ENCODE peak calls at places on chromosomes 3 and 15, in nine cellular contexts. D is aorta, W is PC-3, S is breast epithelium, R is DND-41, L is transverse colon, G is cardiac muscle cell, O is colonic mucosa, Z is mesenchymal stem cell. Y is an unnamed sample.
A peak's percentile ranks its signal among the peaks of the same experiment; 100 is the strongest.

GRCh38 chr15:59647085-59647484 is 10.2 kb downstream of the GTF2A2 start:
- DNase-seq in L (no peak), S (no peak), Z (no peak), O (no peak), G (no peak), W (no peak), R (no peak), D (no peak), Y (no peak)

GRCh38 chr3:111924283-111924682 is 54.5 kb upstream of the ABHD10 start:
- DNase-seq in D (peak; percentile 81), R (no peak), G (no peak), L (peak; percentile 39), S (peak; percentile 77), Z (no peak), W (peak; percentile 73), O (peak; percentile 39), Y (peak; percentile 85)

GRCh38 chr15:99437315-99438221 is 128.2 kb upstream of the MEF2A start:
- DNase-seq in L (no peak), G (no peak), O (peak; percentile 18), W (no peak), Z (no peak), R (no peak), D (peak; percentile 47), S (peak; percentile 16), Y (no peak)

GRCh38 chr3:6857510-6857909 is 3.4 kb upstream of the GRM7 start:
- DNase-seq in G (no peak), Z (no peak), D (no peak), R (no peak), S (no peak), W (no peak), O (no peak), L (no peak), Y (no peak)

GRCh38 chr15:72758195-72758594 is 25.4 kb downstream of the ADPGK start:
- DNase-seq in O (no peak), Z (peak; percentile 97), L (no peak), R (no peak), D (no peak), W (peak; percentile 19), S (no peak), G (no peak), Y (no peak)

GRCh38 chr15:48462688-48463087 is 131.5 kb downstream of the DUT start:
- DNase-seq in Z (peak; percentile 66), W (peak; percentile 11), R (no peak), D (no peak), G (no peak), S (no peak), O (no peak), L (no peak), Y (no peak)

GRCh38 chr15:52097176-52097575 is 15.4 kb downstream of the BCL2L10 start:
- DNase-seq in G (no peak), D (no peak), L (no peak), O (no peak), W (no peak), R (no peak), S (no peak), Z (peak; percentile 43), Y (no peak)

GRCh38 chr3:66499881-66500574 is 794 bp downstream of the LRIG1 start:
- DNase-seq in G (peak; percentile 58), R (no peak), S (no peak), D (peak; percentile 63), Z (peak; percentile 28), L (peak; percentile 38), W (no peak), O (peak; percentile 54), Y (peak; percentile 84)

GRCh38 chr3:137105277-137105977 is 147.6 kb downstream of the IL20RB start:
- DNase-seq in R (peak; percentile 30), G (peak; percentile 84), W (peak; percentile 75), D (no peak), O (no peak), S (no peak), L (no peak), Z (peak; percentile 62), Y (no peak)

GRCh38 chr3:175240928-175241327 is 381.8 kb downstream of the NAALADL2 start:
- DNase-seq in L (no peak), W (no peak), G (no peak), S (no peak), O (no peak), R (no peak), D (no peak), Z (no peak), Y (no peak)

GRCh38 chr15:40847225-40847961 is 3.5 kb downstream of the SPINT1 start:
- DNase-seq in G (peak; percentile 76), D (peak; percentile 85), R (peak; percentile 59), S (peak; percentile 82), O (peak; percentile 97), L (peak; percentile 92), W (peak; percentile 85), Z (peak; percentile 63), Y (peak; percentile 86)

GRCh38 chr15:80978685-80979084 is 10.9 kb downstream of the MESD start:
- DNase-seq in G (no peak), W (peak; percentile 51), O (no peak), L (no peak), S (no peak), R (no peak), D (no peak), Z (no peak), Y (no peak)

GRCh38 chr15:37720267-37720666 is 214.2 kb upstream of the TMCO5A start:
- DNase-seq in W (no peak), D (no peak), Z (no peak), S (no peak), R (no peak), G (no peak), O (no peak), L (no peak), Y (no peak)

GRCh38 chr3:132661120-132661519 is 991 bp downstream of the UBA5 start:
- DNase-seq in R (no peak), W (no peak), G (peak; percentile 0), O (no peak), Z (no peak), D (no peak), L (no peak), S (no peak), Y (no peak)

GRCh38 chr15:63369766-63370165 is 11.9 kb downstream of the CA12 start:
- DNase-seq in D (no peak), G (no peak), S (no peak), W (no peak), Z (no peak), L (no peak), O (no peak), R (no peak), Y (no peak)

GRCh38 chr3:690770-691169 is 402.1 kb upstream of the CNTN6 start:
- DNase-seq in D (no peak), L (no peak), R (no peak), W (no peak), Z (no peak), O (no peak), G (no peak), S (no peak), Y (no peak)

GRCh38 chr15:20294651-20295237 is 246.9 kb downstream of the GOLGA6L6 start:
- DNase-seq in Z (no peak), W (no peak), L (no peak), G (no peak), S (peak; percentile 17), D (no peak), O (no peak), R (no peak), Y (peak; percentile 80)

GRCh38 chr3:45595364-45596154 is 1.0 kb downstream of the LIMD1 start:
- DNase-seq in L (peak; percentile 73), R (no peak), D (peak; percentile 75), S (no peak), G (no peak), W (peak; percentile 53), O (peak; percentile 76), Z (no peak), Y (no peak)

GRCh38 chr3:45597581-45597980 is 3.0 kb downstream of the LIMD1 start:
- DNase-seq in O (peak; percentile 25), Z (no peak), W (no peak), R (no peak), G (no peak), D (no peak), L (no peak), S (no peak), Y (no peak)

GRCh38 chr3:45599424-45599886 is 4.9 kb downstream of the LIMD1 start:
- DNase-seq in O (peak; percentile 60), L (peak; percentile 51), R (peak; percentile 63), Z (no peak), G (no peak), D (no peak), W (no peak), S (no peak), Y (no peak)

GRCh38 chr3:45596290-45596791 is 1.8 kb downstream of the LIMD1 start:
- DNase-seq in S (no peak), R (peak; percentile 53), G (no peak), D (peak; percentile 72), W (peak; percentile 22), O (peak; percentile 43), Z (no peak), L (peak; percentile 59), Y (no peak)

DNA sequence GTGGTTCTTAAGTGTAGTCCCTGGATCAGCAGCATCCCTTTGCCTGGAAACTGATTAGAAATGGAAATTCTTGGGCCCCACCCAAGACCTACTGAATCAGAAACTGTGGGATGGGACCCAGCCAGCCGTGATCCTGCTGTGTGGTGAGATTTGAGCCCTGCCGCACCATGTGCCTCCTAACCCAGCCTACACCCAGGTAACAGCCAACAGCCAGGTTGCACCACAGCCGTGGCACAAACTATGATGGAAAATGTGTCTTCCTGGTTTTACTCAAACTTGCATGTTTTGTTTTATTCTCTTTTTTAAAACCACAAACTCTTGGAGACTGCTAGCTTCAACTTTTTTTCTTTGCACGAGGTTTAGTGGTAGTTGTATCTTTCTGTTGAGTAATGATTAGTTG is 2.6 kb downstream of the LIMD1 start:
- DNase-seq in R (no peak), S (no peak), D (no peak), W (peak; percentile 75), L (peak; percentile 24), O (peak; percentile 42), Z (peak; percentile 30), G (no peak), Y (no peak)
- H3K4me1 ChIP-seq in R (peaks cover 87% of the 10 kb centered on the region), S (peaks cover 29% of the 10 kb centered on the region), D (no peaks in the 10 kb centered on the region), W (peaks cover 50% of the 10 kb centered on the region), L (peaks cover 69% of the 10 kb centered on the region), O (peaks cover 38% of the 10 kb centered on the region), Z (peaks cover 49% of the 10 kb centered on the region), G (peaks cover 17% of the 10 kb centered on the region), Y (peaks cover 46% of the 10 kb centered on the region)

GRCh38 chr15:94239474-94239873 is 8.1 kb downstream of the MCTP2 start:
- DNase-seq in R (no peak), L (no peak), Z (no peak), O (no peak), D (no peak), S (no peak), G (no peak), W (no peak), Y (no peak)
- H3K4me1 ChIP-seq in R (no peaks in the 10 kb centered on the region), L (peaks cover 35% of the 10 kb centered on the region), Z (peaks cover 2% of the 10 kb centered on the region), O (no peaks in the 10 kb centered on the region), D (no peaks in the 10 kb centered on the region), S (no peaks in the 10 kb centered on the region), G (no peaks in the 10 kb centered on the region), W (peaks cover 33% of the 10 kb centered on the region), Y (no peaks in the 10 kb centered on the region)

GRCh38 chr3:189756651-189757078 is 125.5 kb downstream of the TP63 start:
- DNase-seq in Z (no peak), W (peak; percentile 96), L (no peak), D (no peak), R (no peak), G (no peak), S (no peak), O (no peak), Y (no peak)
- H3K4me1 ChIP-seq in Z (no peaks in the 10 kb centered on the region), W (peaks cover 32% of the 10 kb centered on the region), L (no peaks in the 10 kb centered on the region), D (no peaks in the 10 kb centered on the region), R (no peaks in the 10 kb centered on the region), G (no peaks in the 10 kb centered on the region), S (peaks cover 5% of the 10 kb centered on the region), O (no peaks in the 10 kb centered on the region), Y (no peaks in the 10 kb centered on the region)

GRCh38 chr15:90401499-90401898 is 13.5 kb downstream of the IQGAP1 start:
- DNase-seq in S (no peak), O (no peak), Z (peak; percentile 31), L (no peak), R (no peak), D (no peak), G (no peak), W (no peak), Y (no peak)
- H3K4me1 ChIP-seq in S (peaks cover 19% of the 10 kb centered on the region), O (peaks cover 30% of the 10 kb centered on the region), Z (peaks cover 11% of the 10 kb centered on the region), L (peaks cover 67% of the 10 kb centered on the region), R (peaks cover 34% of the 10 kb centered on the region), D (peaks cover 9% of the 10 kb centered on the region), G (peaks cover 30% of the 10 kb centered on the region), W (peaks cover 45% of the 10 kb centered on the region), Y (peaks cover 23% of the 10 kb centered on the region)

Y was measured in kidney.